ENCODE peak calls at places on chromosomes 3 and 15, in six cellular contexts. H is A549; D is right lobe of liver; Z is CD4-positive, CD25-positive, alpha-beta regulatory T cell; I is heart left ventricle; F is fibroblast of lung. L is an unnamed sample.

GRCh38 chr3:185400340-185400667 is 37.4 kb downstream of the MAP3K13 start:
- DNase-seq in F (peak; percentile 23), H (no peak), D (no peak), Z (no peak), I (no peak), L (no peak)

GRCh38 chr15:57557810-57558209 is 33.9 kb upstream of the MYZAP start:
- DNase-seq in Z (no peak), H (no peak), F (no peak), D (no peak), I (no peak), L (no peak)

GRCh38 chr3:108388136-108389132 is 92.1 kb downstream of the HHLA2 start:
- DNase-seq in D (no peak), Z (no peak), H (no peak), F (peak; percentile 70), I (no peak), L (no peak)

GRCh38 chr15:90762109-90762508 is 45.0 kb downstream of the BLM start:
- DNase-seq in F (no peak), I (peak; percentile 77), Z (no peak), H (no peak), D (peak; percentile 55), L (peak; percentile 88)

GRCh38 chr3:167723872-167724271 is 10.8 kb downstream of the PDCD10 start:
- DNase-seq in H (no peak), Z (no peak), D (no peak), I (no peak), F (no peak), L (no peak)

GRCh38 chr3:121834079-121834730 is 655 bp downstream of the IQCB1 start:
- DNase-seq in I (no peak), F (peak; percentile 14), Z (no peak), H (peak; percentile 16), D (peak; percentile 42), L (no peak)

GRCh38 chr3:185308126-185308754 is 54.4 kb upstream of the EHHADH start:
- DNase-seq in H (no peak), D (peak; percentile 62), I (no peak), Z (peak; percentile 21), F (peak; percentile 30), L (no peak)

GRCh38 chr15:96720251-96720650 is 389.8 kb downstream of the NR2F2 start:
- DNase-seq in D (no peak), Z (no peak), H (no peak), I (no peak), F (no peak), L (no peak)

GRCh38 chr15:62112616-62113593 is 46.1 kb downstream of the C2CD4A start:
- DNase-seq in H (peak; percentile 91), Z (no peak), D (peak; percentile 63), I (no peak), F (peak; percentile 86), L (no peak)

GRCh38 chr3:70726966-70727365 is 414.5 kb upstream of the MDFIC2 start:
- DNase-seq in H (no peak), F (peak; percentile 93), Z (no peak), I (no peak), D (no peak), L (no peak)

GRCh38 chr15:66298803-66299251 is 5.5 kb downstream of the DIS3L start:
- DNase-seq in H (no peak), Z (no peak), I (no peak), F (no peak), D (no peak), L (no peak)

GRCh38 chr3:120821426-120821825 is 78.9 kb downstream of the GTF2E1 start:
- DNase-seq in H (no peak), D (no peak), Z (no peak), I (no peak), F (peak; percentile 58), L (no peak)

GRCh38 chr3:57627976-57628375 is 30.8 kb upstream of the ARF4 start:
- DNase-seq in H (no peak), Z (no peak), I (no peak), F (peak; percentile 7), D (no peak), L (no peak)

GRCh38 chr3:195270350-195271115 is 426 bp downstream of the XXYLT1 start:
- DNase-seq in Z (no peak), F (peak; percentile 70), D (peak; percentile 50), I (peak; percentile 87), H (peak; percentile 27), L (peak; percentile 40)

GRCh38 chr15:82951472-82952155 is 906 bp downstream of the HOMER2 start:
- DNase-seq in Z (no peak), I (no peak), D (no peak), F (no peak), H (peak; percentile 28), L (no peak)

GRCh38 chr3:194134231-194134756 is 1.7 kb upstream of the HES1 start:
- DNase-seq in F (peak; percentile 87), I (peak; percentile 88), Z (peak; percentile 18), D (no peak), H (no peak), L (peak; percentile 83)

GRCh38 chr15:90062023-90062728 is 40.1 kb downstream of the IDH2 start:
- DNase-seq in Z (peak; percentile 63), H (no peak), F (peak; percentile 10), D (no peak), I (peak; percentile 74), L (no peak)

GRCh38 chr15:90165659-90166489 is 35.3 kb upstream of the SEMA4B start:
- DNase-seq in I (peak; percentile 67), D (peak; percentile 70), Z (no peak), H (peak; percentile 95), F (peak; percentile 99), L (peak; percentile 57)

GRCh38 chr15:47293763-47294162 is 423.5 kb upstream of the SEMA6D start:
- DNase-seq in I (peak; percentile 63), Z (no peak), D (peak; percentile 77), F (peak; percentile 92), H (no peak), L (peak; percentile 85)

GRCh38 chr3:195100903-195101591 is 169.9 kb downstream of the XXYLT1 start:
- DNase-seq in Z (no peak), D (no peak), H (no peak), I (peak; percentile 87), F (no peak), L (no peak)

GRCh38 chr3:50211930-50212329 is 6.9 kb downstream of the SLC38A3 start:
- DNase-seq in F (peak; percentile 37), D (no peak), I (no peak), Z (no peak), H (no peak), L (no peak)

GRCh38 chr3:169822540-169822939 is 9.8 kb upstream of the LRRC34 start:
- DNase-seq in I (no peak), H (no peak), D (no peak), Z (no peak), F (no peak), L (no peak)

GRCh38 chr15:35774653-35775052 is 228.7 kb upstream of the DPH6 start:
- DNase-seq in I (peak; percentile 33), Z (no peak), H (no peak), D (no peak), F (no peak), L (no peak)

GRCh38 chr3:18840535-18841137 is 307.7 kb upstream of the KCNH8 start:
- DNase-seq in F (no peak), I (no peak), D (no peak), H (no peak), Z (no peak), L (no peak)

GRCh38 chr3:50238549-50239026 is 2.6 kb downstream of the GNAI2 start:
- DNase-seq in F (peak; percentile 34), D (peak; percentile 99), Z (no peak), H (no peak), I (peak; percentile 91), L (peak; percentile 95)

GRCh38 chr15:42605281-42605744 is 29.9 kb downstream of the STARD9 start:
- DNase-seq in Z (peak; percentile 29), F (peak; percentile 36), I (no peak), H (no peak), D (no peak), L (no peak)

GRCh38 chr15:42602501-42602900 is 27.1 kb downstream of the STARD9 start:
- DNase-seq in F (no peak), Z (no peak), I (no peak), H (no peak), D (no peak), L (no peak)

GRCh38 chr15:42608110-42608531 is 32.7 kb downstream of the STARD9 start:
- DNase-seq in I (no peak), D (no peak), H (no peak), F (peak; percentile 75), Z (peak; percentile 32), L (no peak)

GRCh38 chr15:42608767-42609488 is 33.5 kb downstream of the STARD9 start:
- DNase-seq in D (no peak), Z (no peak), F (no peak), H (no peak), I (no peak), L (no peak)

GRCh38 chr15:42603978-42604377 is 28.6 kb downstream of the STARD9 start:
- DNase-seq in F (no peak), Z (no peak), I (no peak), D (no peak), H (no peak), L (no peak)
- H3K27ac ChIP-seq in F (no peak overlapping the region), Z (no peak overlapping the region), I (no peak overlapping the region), D (no peak overlapping the region), H (no peak overlapping the region), L (no peak overlapping the region)

DNA sequence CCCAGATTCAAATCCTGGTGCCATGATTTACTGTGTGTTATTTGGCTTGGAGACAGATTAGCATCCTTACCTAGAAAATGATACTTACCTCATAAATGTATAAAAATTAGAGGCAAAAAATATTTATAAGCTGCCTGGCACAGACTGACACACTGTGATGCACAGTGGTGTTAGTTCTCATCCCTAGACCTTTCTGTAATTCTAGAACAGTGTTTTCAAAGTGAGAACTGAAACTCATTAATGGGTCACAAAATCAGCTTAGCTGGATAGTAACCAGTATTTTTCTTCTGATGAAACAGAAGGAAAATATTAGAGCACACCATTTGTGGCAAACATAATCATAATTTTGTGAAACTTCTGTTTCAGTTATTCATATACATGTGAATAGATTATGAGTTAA is 17.9 kb upstream of the MTHFS start:
- DNase-seq in Z (no peak), F (no peak), D (no peak), H (no peak), I (no peak), L (no peak)
- H3K9me3 ChIP-seq in Z (peaks cover 54% of the 10 kb centered on the region), F (no peaks in the 10 kb centered on the region), D (peaks cover 9% of the 10 kb centered on the region), H (peaks cover 62% of the 10 kb centered on the region), I (peaks cover 63% of the 10 kb centered on the region), L (peaks cover 48% of the 10 kb centered on the region)

GRCh38 chr3:183527421-183527979 is 28.0 kb downstream of the KLHL6 start:
- DNase-seq in H (no peak), I (no peak), Z (no peak), D (no peak), F (no peak), L (no peak)

GRCh38 chr3:183526838-183527420 is 28.6 kb downstream of the KLHL6 start:
- DNase-seq in H (no peak), Z (no peak), I (no peak), D (no peak), F (no peak), L (no peak)

GRCh38 chr3:183524476-183524875 is 31.0 kb downstream of the KLHL6 start:
- DNase-seq in Z (no peak), H (no peak), F (no peak), D (no peak), I (no peak), L (no peak)

GRCh38 chr3:183529717-183530116 is 25.8 kb downstream of the KLHL6 start:
- DNase-seq in F (no peak), H (no peak), I (no peak), Z (no peak), D (no peak), L (no peak)

GRCh38 chr3:183527980-183528379 is 27.5 kb downstream of the KLHL6 start:
- DNase-seq in F (no peak), Z (no peak), I (no peak), D (no peak), H (no peak), L (no peak)
- H3K4me3 ChIP-seq in F (no peak overlapping the region), Z (no peak overlapping the region), I (no peak overlapping the region), D (no peak overlapping the region), H (no peak overlapping the region), L (no peak overlapping the region)

GRCh38 chr15:75649848-75650247 is 2.1 kb downstream of the SNX33 start:
- DNase-seq in D (no peak), I (no peak), F (no peak), H (no peak), Z (no peak), L (no peak)
- H3K27ac ChIP-seq in D (no peak overlapping the region), I (no peak overlapping the region), F (no peak overlapping the region), H (no peak overlapping the region), Z (no peak overlapping the region), L (no peak overlapping the region)

L was measured in psoas muscle.